ENCODE peak calls at places on chromosomes 2 and 18, in six cellular contexts. I is hippocampal formation; R is fibroblast of the aortic adventitia; F is stimulated activated naive CD8-positive, alpha-beta T cell treated with anti-CD3 and anti-CD28 coated beads, Interleukin-15, Interleukin-2, amounts not matched to agents 100 U/mL and 50 U/mL, for 24 hours; A is GM12865; K is left ventricle myocardium superior. W is an unnamed sample.
A peak's percentile ranks its signal among the peaks of the same experiment; 100 is the strongest.

GRCh38 chr2:48589170-48589767 is 28.4 kb upstream of the GTF2A1L start:
- DNase-seq in I (peak; percentile 66), R (peak; percentile 70), F (peak; percentile 11), A (peak; percentile 11), K (peak; percentile 37), W (no peak)

GRCh38 chr18:36531636-36532035 is 234.1 kb downstream of the FHOD3 start:
- DNase-seq in I (no peak), R (no peak), F (no peak), A (no peak), K (no peak), W (no peak)

GRCh38 chr2:97713296-97714083 is at the start of gene ZAP70:
- DNase-seq in I (no peak), R (no peak), F (peak; percentile 68), A (peak; percentile 32), K (no peak), W (no peak)

GRCh38 chr18:59787998-59788875 is 91.0 kb upstream of the CCBE1 start:
- DNase-seq in I (no peak), R (peak; percentile 83), F (no peak), A (no peak), K (no peak), W (no peak)

GRCh38 chr18:63138469-63139340 is 180.9 kb downstream of the BCL2 start:
- DNase-seq in I (no peak), R (no peak), F (peak; percentile 37), A (peak; percentile 93), K (no peak), W (peak; percentile 39)

GRCh38 chr2:163675389-163675788 is 60.4 kb downstream of the FIGN start:
- DNase-seq in I (no peak), R (no peak), F (no peak), A (no peak), K (no peak), W (no peak)

GRCh38 chr2:127275356-127275755 is 18.6 kb downstream of the ERCC3 start:
- DNase-seq in I (peak; percentile 20), R (no peak), F (no peak), A (no peak), K (no peak), W (no peak)

GRCh38 chr2:109266511-109266910 is 137.5 kb downstream of the SH3RF3 start:
- DNase-seq in I (no peak), R (no peak), F (no peak), A (no peak), K (no peak), W (no peak)

GRCh38 chr2:50333501-50334228 is 698.3 kb downstream of the NRXN1 start:
- DNase-seq in I (no peak), R (no peak), F (no peak), A (no peak), K (no peak), W (no peak)

GRCh38 chr2:47360937-47361336 is 42.0 kb upstream of the MSH2 start:
- DNase-seq in I (no peak), R (peak; percentile 43), F (no peak), A (no peak), K (no peak), W (no peak)

GRCh38 chr2:233314180-233314579 is 6.6 kb downstream of the SAG start:
- DNase-seq in I (no peak), R (no peak), F (no peak), A (no peak), K (no peak), W (no peak)

GRCh38 chr2:173948827-173949226 is 16.3 kb downstream of the SP3 start:
- DNase-seq in I (no peak), R (no peak), F (no peak), A (no peak), K (no peak), W (no peak)

GRCh38 chr18:44594779-44595467 is 85.8 kb upstream of the SETBP1 start:
- DNase-seq in I (no peak), R (peak; percentile 93), F (no peak), A (no peak), K (no peak), W (peak; percentile 13)

GRCh38 chr18:74817576-74817975 is 219.9 kb downstream of the ZNF407 start:
- DNase-seq in I (no peak), R (no peak), F (no peak), A (no peak), K (no peak), W (no peak)